ENCODE peak calls at places on chromosomes 1 and 21, in ten cellular contexts. T is activated naive CD4-positive, alpha-beta T cell; F is WTC11; R is AG08396; U is tibial artery; Y is stimulated activated CD4-positive, alpha-beta T cell treated with anti-CD3 and anti-CD28 coated beads, Interleukin-1b, Interleukin-23, amount 100 ng/mL, for 24 hours; Z is stimulated activated CD8-positive, alpha-beta memory T cell treated with anti-CD3 and anti-CD28 coated beads, Interleukin-4, amount 100 ng/mL, for 1 hour; W is kidney glomerular epithelial cell; B is GM12865; L is A172. S is an unnamed sample.

GRCh38 chr1:145962157-145963102 is 1.9 kb downstream of the ANKRD34A start:
- DNase-seq in U (peak), L (peak), R (peak), Y (no peak), F (peak), W (no peak), B (no peak), Z (no peak), T (no peak), S (no peak)

GRCh38 chr21:29586696-29587095 is 288.0 kb downstream of the BACH1 start:
- DNase-seq in L (no peak), F (no peak), W (no peak), Y (no peak), U (no peak), Z (no peak), R (no peak), T (no peak), B (no peak), S (no peak)

GRCh38 chr1:31327381-31327780 is 30.5 kb downstream of the ZCCHC17 start:
- DNase-seq in T (no peak), Z (no peak), B (no peak), L (no peak), W (no peak), U (no peak), Y (no peak), R (no peak), F (no peak), S (no peak)

GRCh38 chr21:45799765-45800338 is 156.3 kb downstream of the PCBP3 start:
- DNase-seq in Y (no peak), W (no peak), T (no peak), R (no peak), Z (no peak), L (no peak), U (no peak), B (no peak), F (no peak), S (no peak)

GRCh38 chr1:150259217-150259616 is 1.6 kb downstream of the CA14 start:
- DNase-seq in U (no peak), Z (no peak), F (no peak), Y (no peak), T (no peak), R (no peak), B (no peak), L (no peak), W (no peak), S (no peak)

GRCh38 chr1:92968138-92969032 is 7.1 kb upstream of the DIPK1A start:
- DNase-seq in T (no peak), U (no peak), B (peak), Z (no peak), Y (no peak), L (no peak), W (peak), R (peak), F (no peak), S (no peak)

GRCh38 chr21:45972353-45972715 is 9.2 kb upstream of the COL6A1 start:
- DNase-seq in W (no peak), R (peak), T (no peak), B (no peak), F (peak), Y (no peak), U (peak), L (no peak), Z (no peak), S (no peak)

GRCh38 chr1:7564097-7564496 is 207.0 kb upstream of the VAMP3 start:
- DNase-seq in Y (no peak), T (no peak), F (no peak), R (no peak), U (no peak), B (no peak), Z (no peak), W (no peak), L (no peak), S (no peak)

GRCh38 chr1:245242989-245243388 is 88.2 kb downstream of the KIF26B start:
- DNase-seq in W (no peak), T (no peak), Z (no peak), L (no peak), Y (no peak), R (no peak), F (no peak), U (no peak), B (no peak), S (no peak)

GRCh38 chr1:209486861-209487260 is 96.7 kb upstream of the CAMK1G start:
- DNase-seq in L (peak), R (peak), U (no peak), W (peak), F (no peak), B (no peak), Z (no peak), T (no peak), Y (no peak), S (no peak)

GRCh38 chr1:167342846-167343245 is 122.2 kb downstream of the POU2F1 start:
- DNase-seq in B (peak), Y (no peak), R (no peak), U (no peak), W (peak), Z (no peak), T (no peak), F (no peak), L (no peak), S (no peak)

GRCh38 chr1:215076312-215076711 is 6.2 kb upstream of the KCNK2 start:
- DNase-seq in B (peak), W (peak), L (peak), Z (no peak), T (no peak), U (no peak), R (no peak), Y (no peak), F (peak), S (no peak)

GRCh38 chr1:109397451-109398342 is at the start of gene SORT1:
- DNase-seq in W (peak), Y (peak), Z (peak), U (peak), T (peak), R (peak), F (peak), L (peak), B (peak), S (peak)

GRCh38 chr1:17436380-17437174 is 2.9 kb downstream of the RCC2 start:
- DNase-seq in Z (no peak), R (no peak), W (no peak), L (no peak), T (no peak), B (no peak), Y (no peak), F (no peak), U (no peak), S (no peak)

S was measured in NCI-H1048.